ENCODE peak calls at places on chromosomes 7 and 10, in five cellular contexts. Q is M059J, C is pulmonary artery endothelial cell, Y is MCF 10A, G is brain pericyte. H is an unnamed sample.

GRCh38 chr10:70272925-70273316 is 10.9 kb downstream of the NPFFR1 start:
- DNase-seq in G (no peak), C (no peak), Y (peak; percentile 30), Q (peak; percentile 37), H (no peak)

GRCh38 chr10:127047878-127048238 is 142.6 kb downstream of the DOCK1 start:
- DNase-seq in Y (no peak), G (no peak), Q (no peak), C (no peak), H (no peak)

GRCh38 chr10:127399635-127400034 is 149.5 kb upstream of the NPS start:
- DNase-seq in G (no peak), Q (no peak), C (no peak), Y (no peak), H (no peak)

GRCh38 chr10:4780782-4781181 is 45.2 kb upstream of the AKR1E2 start:
- DNase-seq in Q (peak; percentile 54), G (no peak), C (peak; percentile 91), Y (peak; percentile 64), H (no peak)

GRCh38 chr10:6171891-6172354 is 30.8 kb upstream of the PFKFB3 start:
- DNase-seq in Q (peak; percentile 89), C (peak; percentile 87), Y (no peak), G (peak; percentile 55), H (peak; percentile 67)

GRCh38 chr7:29484280-29484679 is 79.4 kb upstream of the PRR15 start:
- DNase-seq in Q (no peak), C (no peak), G (no peak), Y (no peak), H (no peak)

GRCh38 chr7:85685901-85686300 is 499.0 kb upstream of the SEMA3D start:
- DNase-seq in Y (peak; percentile 14), G (no peak), Q (peak; percentile 1), C (no peak), H (no peak)

GRCh38 chr7:151081170-151082101 is 827 bp upstream of the FASTK start:
- DNase-seq in Y (peak; percentile 42), G (no peak), C (no peak), Q (peak; percentile 48), H (no peak)

GRCh38 chr10:89503151-89503550 is 32.2 kb downstream of the SLC16A12 start:
- DNase-seq in G (no peak), C (no peak), Y (no peak), Q (peak; percentile 60), H (no peak)

GRCh38 chr7:113128028-113128427 is 9.7 kb upstream of the SMIM30 start:
- DNase-seq in G (no peak), C (no peak), Y (peak; percentile 46), Q (peak; percentile 75), H (no peak)

GRCh38 chr10:133122171-133122935 is 34.6 kb downstream of the ADGRA1 start:
- DNase-seq in G (no peak), Y (no peak), C (no peak), Q (no peak), H (no peak)

GRCh38 chr10:125882596-125882995 is 1.5 kb upstream of the DHX32 start:
- DNase-seq in Q (no peak), G (no peak), C (no peak), Y (no peak), H (no peak)

GRCh38 chr7:86939197-86939814 is 120.1 kb downstream of the ELAPOR2 start:
- DNase-seq in C (peak; percentile 43), G (no peak), Y (peak; percentile 81), Q (peak; percentile 64), H (peak; percentile 29)

GRCh38 chr10:7902413-7902812 is 84.1 kb downstream of the TAF3 start:
- DNase-seq in Q (no peak), Y (no peak), C (no peak), G (no peak), H (no peak)

GRCh38 chr7:92785923-92786322 is 50.5 kb downstream of the CDK6 start:
- DNase-seq in G (no peak), C (no peak), Q (peak; percentile 50), Y (peak; percentile 49), H (no peak)

GRCh38 chr7:119733480-119733879 is 539.5 kb upstream of the KCND2 start:
- DNase-seq in Q (no peak), G (no peak), C (no peak), Y (peak; percentile 77), H (no peak)

GRCh38 chr10:96380821-96381220 is 22.0 kb upstream of the OPALIN start:
- DNase-seq in Q (peak; percentile 39), Y (peak; percentile 77), G (no peak), C (no peak), H (no peak)

GRCh38 chr7:25877802-25878789 is 273.9 kb upstream of the NFE2L3 start:
- DNase-seq in Y (no peak), Q (no peak), C (no peak), G (no peak), H (no peak)

GRCh38 chr10:133336131-133337078 is at the start of gene CALY:
- DNase-seq in Q (no peak), Y (no peak), C (no peak), G (no peak), H (no peak)

GRCh38 chr7:27346531-27347260 is 104.1 kb downstream of the EVX1 start:
- DNase-seq in G (no peak), Y (peak; percentile 74), Q (peak; percentile 89), C (no peak), H (no peak)

GRCh38 chr7:100580466-100581283 is 5.3 kb downstream of the LRCH4 start:
- DNase-seq in G (no peak), Q (no peak), C (no peak), Y (no peak), H (no peak)

GRCh38 chr7:70634610-70635068 is 497.3 kb upstream of the GALNT17 start:
- DNase-seq in G (no peak), Y (no peak), Q (peak; percentile 88), C (no peak), H (peak; percentile 18)

GRCh38 chr7:112422842-112423496 is 27.3 kb upstream of the IFRD1 start:
- DNase-seq in Q (peak; percentile 99), G (peak; percentile 68), C (peak; percentile 82), Y (peak; percentile 97), H (peak; percentile 85)

GRCh38 chr10:90125966-90126600 is 424.7 kb downstream of the KIF20B start:
- DNase-seq in C (no peak), Y (peak; percentile 80), G (no peak), Q (peak; percentile 85), H (no peak)

GRCh38 chr7:80359029-80359428 is 152.8 kb downstream of the GNAT3 start:
- DNase-seq in Y (no peak), C (no peak), Q (no peak), G (no peak), H (no peak)

GRCh38 chr10:31947144-31947926 is 18.7 kb upstream of the ARHGAP12 start:
- DNase-seq in Q (peak; percentile 73), Y (peak; percentile 91), C (no peak), G (no peak), H (no peak)

GRCh38 chr7:30252885-30253795 is 31.3 kb upstream of the ZNRF2 start:
- DNase-seq in Y (peak; percentile 70), C (peak; percentile 4), G (no peak), Q (peak; percentile 91), H (no peak)

GRCh38 chr10:75137533-75138438 is 26.3 kb downstream of the SAMD8 start:
- DNase-seq in Y (no peak), G (no peak), Q (peak; percentile 63), C (no peak), H (no peak)

GRCh38 chr10:43436291-43437140 is at the start of gene ZNF487:
- DNase-seq in Y (peak; percentile 84), Q (peak; percentile 85), C (no peak), G (peak; percentile 69), H (peak; percentile 57)

GRCh38 chr10:3427316-3427715 is 254.7 kb upstream of the PITRM1 start:
- DNase-seq in Y (no peak), C (no peak), Q (no peak), G (no peak), H (no peak)

GRCh38 chr10:35335133-35335532 is 1.2 kb upstream of the CCNY start:
- DNase-seq in G (no peak), Y (peak; percentile 29), Q (no peak), C (no peak), H (no peak)

GRCh38 chr10:11867497-11867896 is 44.3 kb downstream of the PROSER2 start:
- DNase-seq in C (no peak), G (no peak), Q (no peak), Y (no peak), H (no peak)

GRCh38 chr10:82866424-82867020 is 991.5 kb downstream of the NRG3 start:
- DNase-seq in Q (peak; percentile 77), G (no peak), Y (peak; percentile 80), C (no peak), H (no peak)

GRCh38 chr7:143205560-143206293 is 16.1 kb upstream of the TAS2R40 start:
- DNase-seq in C (no peak), Q (peak; percentile 40), G (no peak), Y (no peak), H (no peak)

GRCh38 chr7:83936056-83936703 is 258.4 kb downstream of the SEMA3A start:
- DNase-seq in C (peak; percentile 26), Q (peak; percentile 73), Y (peak; percentile 78), G (peak; percentile 7), H (peak; percentile 66)

GRCh38 chr10:90915141-90916075 is 5.5 kb downstream of the ANKRD1 start:
- DNase-seq in C (no peak), Q (no peak), Y (no peak), G (no peak), H (no peak)

GRCh38 chr7:44116087-44116788 is 7.1 kb downstream of the POLD2 start:
- DNase-seq in Q (no peak), G (no peak), Y (no peak), C (no peak), H (no peak)

GRCh38 chr7:78786055-78786454 is 667.4 kb downstream of the MAGI2 start:
- DNase-seq in Q (no peak), G (no peak), Y (no peak), C (no peak), H (no peak)

GRCh38 chr10:96046546-96046945 is 3.2 kb downstream of the CCNJ start:
- DNase-seq in Y (no peak), C (no peak), Q (no peak), G (no peak), H (no peak)

H was measured in smooth muscle cell of the brain vasculature.